ENCODE peak calls at places on chromosomes 12 and 14, in nine cellular contexts. V, Z, Q, F, Y, K, C, B and X are unnamed samples.

GRCh38 chr12:126424696-126425095 is 1359.5 kb downstream of the AACS start:
- DNase-seq in V (no peak), Z (no peak), Q (no peak), F (no peak), Y (no peak), K (no peak), C (no peak), B (no peak), X (no peak)

GRCh38 chr14:100082723-100083122 is 17.5 kb downstream of the EVL start:
- DNase-seq in V (no peak), Z (no peak), Q (no peak), F (no peak), Y (no peak), K (no peak), C (no peak), B (no peak), X (no peak)

GRCh38 chr14:91885837-91886236 is 18.5 kb upstream of the TC2N start:
- DNase-seq in V (no peak), Z (no peak), Q (no peak), F (no peak), Y (no peak), K (no peak), C (no peak), B (no peak), X (no peak)

GRCh38 chr14:92532490-92533163 is 19.0 kb downstream of the RIN3 start:
- DNase-seq in V (no peak), Z (no peak), Q (peak; percentile 68), F (no peak), Y (no peak), K (no peak), C (no peak), B (no peak), X (no peak)

GRCh38 chr12:42039146-42039545 is 105.5 kb downstream of the GXYLT1 start:
- DNase-seq in V (peak; percentile 34), Z (no peak), Q (no peak), F (peak; percentile 27), Y (peak; percentile 23), K (no peak), C (no peak), B (no peak), X (no peak)

GRCh38 chr14:93939304-93940229 is 12.4 kb downstream of the FAM181A start:
- DNase-seq in V (peak; percentile 53), Z (peak; percentile 87), Q (peak; percentile 91), F (peak; percentile 89), Y (peak; percentile 56), K (peak; percentile 84), C (peak; percentile 79), B (peak; percentile 93), X (peak; percentile 66)

GRCh38 chr14:58992935-58993334 is 195.5 kb upstream of the DAAM1 start:
- DNase-seq in V (no peak), Z (no peak), Q (no peak), F (no peak), Y (no peak), K (no peak), C (no peak), B (no peak), X (no peak)

GRCh38 chr12:102514696-102515095 is 34.3 kb upstream of the IGF1 start:
- DNase-seq in V (no peak), Z (no peak), Q (no peak), F (no peak), Y (no peak), K (no peak), C (no peak), B (no peak), X (no peak)

GRCh38 chr14:51780741-51781140 is 79.7 kb upstream of the GNG2 start:
- DNase-seq in V (peak; percentile 30), Z (no peak), Q (no peak), F (peak; percentile 30), Y (no peak), K (no peak), C (no peak), B (no peak), X (no peak)

GRCh38 chr12:4562034-4562657 is at the start of gene DYRK4:
- DNase-seq in V (peak; percentile 65), Z (peak; percentile 92), Q (peak; percentile 80), F (peak; percentile 98), Y (no peak), K (peak; percentile 81), C (peak; percentile 87), B (no peak), X (no peak)

GRCh38 chr12:25257590-25258324 is 7.0 kb upstream of the KRAS start:
- DNase-seq in V (no peak), Z (no peak), Q (no peak), F (peak; percentile 49), Y (no peak), K (no peak), C (no peak), B (no peak), X (no peak)

GRCh38 chr12:32661706-32662105 is 17.4 kb upstream of the DNM1L start:
- DNase-seq in V (no peak), Z (no peak), Q (no peak), F (no peak), Y (no peak), K (no peak), C (no peak), B (no peak), X (no peak)

GRCh38 chr12:89756638-89757321 is 48.1 kb upstream of the ATP2B1 start:
- DNase-seq in V (peak; percentile 72), Z (no peak), Q (no peak), F (no peak), Y (peak; percentile 89), K (no peak), C (no peak), B (no peak), X (peak; percentile 98)
- H3K27ac ChIP-seq in V (peak overlapping the region; percentile 57), Z (no peak overlapping the region), Q (no peak overlapping the region), F (no peak overlapping the region), Y (no peak overlapping the region), K (no peak overlapping the region), C (peak overlapping the region; percentile 64), B (peak overlapping the region; percentile 23), X (peak overlapping the region; percentile 88)

GRCh38 chr14:103518416-103519042 is 4.1 kb downstream of the CKB start:
- DNase-seq in V (peak; percentile 32), Z (peak; percentile 80), Q (peak; percentile 92), F (peak; percentile 91), Y (no peak), K (peak; percentile 81), C (peak; percentile 62), B (no peak), X (peak; percentile 51)
- TF ChIP-seq POLR2AphosphoS5 in V (no peak), Z (peak; percentile 46), Q (peak; percentile 72), F (peak; percentile 24), Y (peak; percentile 17), K (no peak), C (no peak), B (peak; percentile 44), X (no peak)

GRCh38 chr14:105902131-105902898 is 375.9 kb downstream of the TMEM121 start:
- DNase-seq in V (no peak), Z (no peak), Q (no peak), F (no peak), Y (no peak), K (no peak), C (no peak), B (no peak), X (no peak)

GRCh38 chr14:105899657-105900397 is 373.4 kb downstream of the TMEM121 start:
- DNase-seq in V (no peak), Z (no peak), Q (no peak), F (no peak), Y (no peak), K (no peak), C (no peak), B (no peak), X (no peak)

GRCh38 chr14:105899071-105899641 is 372.8 kb downstream of the TMEM121 start:
- DNase-seq in V (no peak), Z (no peak), Q (no peak), F (no peak), Y (no peak), K (no peak), C (no peak), B (no peak), X (no peak)

GRCh38 chr14:105901226-105901625 is 374.8 kb downstream of the TMEM121 start:
- DNase-seq in V (no peak), Z (no peak), Q (no peak), F (no peak), Y (no peak), K (no peak), C (no peak), B (no peak), X (no peak)

DNA sequence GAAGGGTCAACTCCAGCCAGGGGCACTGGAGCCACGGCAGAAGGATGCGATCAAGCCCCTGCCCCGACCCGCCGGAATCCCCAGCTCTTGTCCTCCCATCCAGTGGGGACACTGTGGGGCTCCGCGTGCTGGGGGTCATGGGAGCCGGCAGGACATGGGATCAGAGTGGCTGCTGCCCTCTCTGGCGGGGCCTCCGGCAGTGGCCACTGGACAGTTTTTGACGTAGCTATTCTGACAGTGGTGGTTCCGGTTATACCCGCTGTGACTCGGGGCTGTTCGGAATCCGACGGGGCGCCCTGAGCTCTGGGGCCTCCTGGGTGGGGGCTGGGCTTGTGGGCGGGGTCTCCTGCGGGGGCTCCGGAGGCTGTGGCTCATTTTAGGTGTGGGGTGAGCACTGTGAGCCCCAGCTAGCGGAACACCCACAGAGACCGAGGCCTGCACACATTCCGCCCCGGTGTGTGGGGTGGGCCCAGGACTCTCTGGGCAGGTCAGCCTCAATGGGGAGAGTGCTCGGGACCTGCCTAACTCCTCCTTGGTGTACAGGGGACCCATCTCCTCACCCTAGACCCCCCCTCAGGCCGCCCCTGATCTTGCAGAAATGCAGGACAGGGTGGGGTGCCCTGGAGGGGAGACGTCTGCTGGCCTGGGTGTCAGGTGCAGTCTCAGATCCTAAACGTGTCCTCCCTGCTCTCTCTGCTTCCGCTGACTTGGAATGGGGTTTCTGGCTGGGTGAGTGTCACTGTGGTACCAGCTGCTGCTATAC is 374.2 kb downstream of the TMEM121 start:
- DNase-seq in V (no peak), Z (no peak), Q (no peak), F (no peak), Y (no peak), K (no peak), C (no peak), B (no peak), X (no peak)
- H3K27ac ChIP-seq in V (no peak overlapping the region), Z (no peak overlapping the region), Q (no peak overlapping the region), F (no peak overlapping the region), Y (no peak overlapping the region), K (no peak overlapping the region), C (no peak overlapping the region), B (no peak overlapping the region), X (no peak overlapping the region)

GRCh38 chr12:110403975-110404675 is 617 bp upstream of the ANAPC7 start:
- DNase-seq in V (peak; percentile 68), Z (peak; percentile 83), Q (peak; percentile 82), F (peak; percentile 90), Y (peak; percentile 45), K (peak; percentile 82), C (peak; percentile 77), B (no peak), X (peak; percentile 74)

DNA sequence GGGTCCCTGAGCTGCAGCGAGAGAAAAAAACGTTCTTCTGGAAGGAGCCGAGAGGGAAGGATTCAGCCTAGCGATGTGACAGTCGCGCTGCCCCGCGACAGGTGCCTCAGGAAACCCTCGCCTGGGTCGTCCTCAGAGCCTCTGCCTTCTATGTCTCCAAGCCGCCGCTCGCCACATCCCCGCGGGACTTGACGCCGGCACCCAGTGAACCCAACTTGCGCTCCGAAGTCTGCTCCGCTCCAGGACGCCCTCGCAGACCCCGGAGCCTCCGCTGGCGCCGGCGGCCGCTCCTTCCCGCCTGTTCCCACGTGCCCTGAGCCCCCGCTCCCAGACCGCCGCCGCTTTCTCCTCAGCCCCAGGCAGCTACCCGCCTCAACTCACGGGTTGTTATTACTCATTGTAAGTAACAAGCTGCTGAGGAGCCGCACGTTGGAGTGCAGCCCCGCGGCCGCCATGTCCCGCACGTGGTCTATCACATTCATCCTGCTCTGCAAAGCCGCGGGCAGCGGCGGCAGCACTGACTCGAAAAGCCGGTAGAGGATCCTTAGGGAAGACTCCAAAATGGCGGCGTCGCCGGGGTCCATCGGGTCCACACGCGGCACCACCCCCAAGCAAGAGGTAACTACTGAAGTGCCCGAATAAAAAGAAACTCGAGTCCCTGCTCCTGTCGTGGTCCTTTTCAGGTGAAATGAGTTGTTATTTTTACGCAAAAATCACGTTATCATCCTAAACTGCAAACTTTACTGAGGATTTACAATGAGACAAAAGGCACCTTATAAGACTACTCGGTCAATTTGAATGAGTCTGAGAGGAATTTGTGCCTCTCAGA is at the start of gene ANAPC7:
- DNase-seq in V (peak; percentile 92), Z (peak; percentile 92), Q (peak; percentile 96), F (peak; percentile 95), Y (peak; percentile 83), K (peak; percentile 90), C (peak; percentile 94), B (peak; percentile 97), X (peak; percentile 92)
- TF ChIP-seq POLR2AphosphoS5 in V (peak; percentile 86), Z (peak; percentile 86), Q (peak; percentile 74), F (peak; percentile 74), Y (peak; percentile 70), K (no peak), C (peak; percentile 16), B (peak; percentile 74), X (peak; percentile 64)